ENCODE peak calls at places on chromosomes 2 and 18, in seven cellular contexts. Q is BE2C, V is heart left ventricle, K is fibroblast of lung, A is PC-9, W is body of pancreas, M is upper lobe of right lung. H is an unnamed sample.

GRCh38 chr18:59454909-59455727 is 96.1 kb upstream of the LMAN1 start:
- DNase-seq in V (no peak), K (no peak), A (no peak), M (no peak), Q (peak; percentile 57), W (no peak), H (no peak)

GRCh38 chr2:15940661-15941482 is 522 bp downstream of the MYCN start:
- DNase-seq in A (no peak), K (no peak), W (no peak), M (no peak), V (no peak), Q (peak; percentile 100), H (peak; percentile 31)

GRCh38 chr2:144707927-144708326 is 188.0 kb upstream of the ZEB2 start:
- DNase-seq in Q (no peak), K (peak; percentile 80), V (no peak), A (no peak), M (no peak), W (no peak), H (no peak)

GRCh38 chr2:112725545-112726457 is 5.0 kb downstream of the NT5DC4 start:
- DNase-seq in W (peak; percentile 13), Q (no peak), A (peak; percentile 80), V (no peak), K (no peak), M (no peak), H (no peak)

GRCh38 chr2:241926541-241927311 is 57.2 kb downstream of the RTP5 start:
- DNase-seq in Q (no peak), V (no peak), K (no peak), W (peak; percentile 75), M (no peak), A (no peak), H (no peak)

GRCh38 chr18:79942786-79943607 is 8.5 kb downstream of the SLC66A2 start:
- DNase-seq in Q (no peak), M (peak; percentile 57), A (no peak), K (no peak), W (no peak), V (no peak), H (peak; percentile 87)

GRCh38 chr18:34223893-34224422 is 755 bp downstream of the NOL4 start:
- DNase-seq in A (no peak), Q (no peak), M (no peak), V (no peak), K (no peak), W (no peak), H (no peak)

GRCh38 chr2:240624011-240624949 is 1.0 kb upstream of the GPR35 start:
- DNase-seq in W (peak; percentile 12), V (no peak), A (no peak), K (no peak), Q (peak; percentile 5), M (peak; percentile 63), H (peak; percentile 38)

GRCh38 chr2:19774788-19775156 is 127.0 kb downstream of the TTC32 start:
- DNase-seq in Q (no peak), M (no peak), V (no peak), W (no peak), A (no peak), K (no peak), H (no peak)

GRCh38 chr2:44107086-44107740 is 61.5 kb upstream of the PPM1B start:
- DNase-seq in W (no peak), M (no peak), K (no peak), Q (no peak), V (no peak), A (peak; percentile 8), H (no peak)

GRCh38 chr2:20411361-20411894 is 35.4 kb upstream of the RHOB start:
- DNase-seq in A (peak; percentile 68), M (peak; percentile 93), V (peak; percentile 86), W (peak; percentile 91), K (peak; percentile 65), Q (peak; percentile 83), H (peak; percentile 81)

GRCh38 chr18:70044626-70045025 is 97.0 kb upstream of the CD226 start:
- DNase-seq in V (no peak), M (no peak), Q (no peak), W (no peak), K (peak; percentile 99), A (peak; percentile 46), H (no peak)

GRCh38 chr2:61432990-61433389 is 37.9 kb downstream of the USP34 start:
- DNase-seq in Q (no peak), K (no peak), M (no peak), A (no peak), W (no peak), V (no peak), H (peak; percentile 89)

GRCh38 chr2:186347472-186347871 is 138.6 kb upstream of the ZC3H15 start:
- DNase-seq in K (peak; percentile 51), M (no peak), Q (peak; percentile 6), W (no peak), V (no peak), A (no peak), H (no peak)

GRCh38 chr2:200810252-200810650 is 1.5 kb upstream of the BZW1 start:
- DNase-seq in Q (no peak), K (peak; percentile 87), V (peak; percentile 23), W (peak; percentile 57), M (no peak), A (peak; percentile 82), H (peak; percentile 11)

GRCh38 chr2:168635065-168635577 is 167.3 kb upstream of the NOSTRIN start:
- DNase-seq in W (peak; percentile 33), M (no peak), Q (peak; percentile 71), A (no peak), V (peak; percentile 72), K (peak; percentile 33), H (peak; percentile 50)

GRCh38 chr18:76498064-76498463 is 3.0 kb upstream of the ZNF516 start:
- DNase-seq in M (no peak), Q (no peak), K (no peak), W (no peak), V (no peak), A (no peak), H (no peak)

GRCh38 chr2:151905963-151906632 is 77.9 kb upstream of the ARL5A start:
- DNase-seq in M (no peak), W (no peak), Q (no peak), A (no peak), K (no peak), V (no peak), H (no peak)

GRCh38 chr18:28905509-28905908 is 728.6 kb upstream of the CDH2 start:
- DNase-seq in A (no peak), Q (no peak), K (peak; percentile 86), W (no peak), V (no peak), M (no peak), H (no peak)

DNA sequence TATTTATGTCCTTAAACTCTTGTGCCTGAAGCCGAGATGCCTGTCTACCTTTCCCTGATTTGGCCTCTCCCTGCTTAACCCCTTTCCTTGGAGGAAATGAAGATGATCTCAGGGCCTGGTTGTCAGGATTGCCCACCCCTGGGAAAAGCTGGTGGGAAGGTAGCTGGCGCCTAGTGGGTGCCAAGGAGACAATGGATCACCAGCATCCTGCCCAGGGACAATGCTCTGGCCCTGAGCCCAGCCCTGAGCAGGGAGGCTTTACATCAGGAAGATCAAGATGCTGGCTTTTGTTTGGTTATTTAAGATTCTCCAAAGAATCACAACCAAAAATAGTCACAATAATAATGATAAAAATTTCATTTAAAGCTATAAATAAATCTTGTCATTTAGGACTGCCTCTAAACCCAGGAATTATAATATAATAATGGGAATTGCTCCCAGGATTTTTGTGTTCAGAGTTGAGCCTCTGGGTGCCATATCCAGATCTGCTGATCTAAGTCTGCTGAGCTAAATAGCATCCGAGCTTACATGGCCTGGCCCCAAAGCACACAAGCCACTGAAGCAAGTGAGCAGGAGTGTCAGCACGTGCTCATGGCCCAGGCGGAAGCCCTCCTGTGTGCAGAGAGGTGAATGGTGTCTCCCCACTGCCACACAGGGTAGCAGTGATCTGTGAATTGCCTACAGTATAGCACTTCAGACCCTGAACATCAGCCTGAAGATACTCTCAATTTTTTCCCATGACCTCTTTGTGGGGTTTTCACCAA is 57.8 kb upstream of the MAP3K20 start:
- DNase-seq in Q (no peak), W (no peak), M (no peak), A (no peak), V (no peak), K (no peak), H (no peak)
- H3K27me3 ChIP-seq in Q (no peaks in the 10 kb centered on the region), W (no peaks in the 10 kb centered on the region), M (no peaks in the 10 kb centered on the region), A (no peaks in the 10 kb centered on the region), V (no peaks in the 10 kb centered on the region), K (no peaks in the 10 kb centered on the region), H (no peaks in the 10 kb centered on the region)

GRCh38 chr18:71849407-71849806 is 694.7 kb downstream of the CBLN2 start:
- DNase-seq in M (no peak), K (no peak), W (no peak), A (no peak), Q (peak; percentile 8), V (no peak), H (no peak)
- H3K4me3 ChIP-seq in M (no peak overlapping the region), K (no peak overlapping the region), W (no peak overlapping the region), A (no peak overlapping the region), Q (no peak overlapping the region), V (no peak overlapping the region), H (no peak overlapping the region)

GRCh38 chr2:176136375-176137248 is 7.1 kb downstream of the HOXD8 start:
- DNase-seq in M (peak; percentile 62), K (no peak), V (no peak), A (no peak), W (no peak), Q (peak; percentile 48), H (no peak)

GRCh38 chr2:176139170-176139611 is 9.7 kb downstream of the HOXD8 start:
- DNase-seq in K (no peak), A (no peak), M (no peak), W (no peak), Q (no peak), V (no peak), H (no peak)

GRCh38 chr2:176138526-176139169 is 9.1 kb downstream of the HOXD8 start:
- DNase-seq in V (no peak), M (no peak), Q (no peak), W (no peak), A (no peak), K (no peak), H (no peak)

GRCh38 chr2:176137883-176138282 is 8.4 kb downstream of the HOXD8 start:
- DNase-seq in M (no peak), A (no peak), W (no peak), Q (no peak), K (no peak), V (no peak), H (no peak)

DNA sequence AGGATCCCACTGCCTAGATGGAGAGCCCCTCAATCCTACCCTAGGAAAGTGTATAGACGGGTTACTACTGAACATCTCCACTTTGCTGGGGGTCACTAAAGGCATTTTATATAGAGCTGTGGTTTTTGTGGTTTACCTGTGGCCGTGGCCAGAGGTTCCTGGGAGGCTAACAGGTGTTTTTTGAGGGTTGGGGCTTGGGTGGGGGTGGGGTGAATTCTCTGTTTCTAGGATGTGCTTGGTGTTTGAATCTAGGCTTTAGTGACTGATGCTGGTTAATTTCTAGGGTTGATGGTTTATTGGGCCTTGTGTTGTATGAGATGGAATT is 7.7 kb downstream of the HOXD8 start:
- DNase-seq in A (no peak), Q (no peak), K (no peak), W (no peak), V (no peak), M (no peak), H (no peak)
- H3K27me3 ChIP-seq in A (peaks cover 7% of the 10 kb centered on the region), Q (no peaks in the 10 kb centered on the region), K (peaks cover 77% of the 10 kb centered on the region), W (peaks cover 61% of the 10 kb centered on the region), V (peaks cover 82% of the 10 kb centered on the region), M (peaks cover 97% of the 10 kb centered on the region), H (peaks cover 6% of the 10 kb centered on the region)

DNA sequence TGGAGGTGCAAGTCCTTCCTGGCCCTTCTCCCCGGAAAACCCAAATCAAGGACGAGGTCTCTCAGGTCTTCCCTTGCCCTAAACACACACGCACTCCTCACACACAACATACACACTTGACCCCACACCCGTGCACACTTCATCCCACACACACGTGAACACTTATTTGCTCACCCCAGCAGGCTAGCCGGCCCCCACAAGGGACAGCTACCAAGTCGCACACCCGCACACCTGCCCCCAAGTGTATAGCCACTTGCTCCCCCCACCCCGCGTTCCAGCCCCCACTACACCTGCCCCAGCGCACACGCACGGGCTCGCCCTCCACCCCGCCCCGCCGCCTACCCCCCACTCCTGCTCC is 359 bp downstream of the TGFBRAP1 start:
- DNase-seq in Q (no peak), A (no peak), K (no peak), W (no peak), M (no peak), V (peak; percentile 26), H (no peak)
- H3K4me3 ChIP-seq in Q (peak overlapping the region; percentile 78), A (peak overlapping the region; percentile 92), K (peak overlapping the region; percentile 44), W (peak overlapping the region; percentile 23), M (peak overlapping the region; percentile 62), V (peak overlapping the region; percentile 93), H (peak overlapping the region; percentile 79)

H was measured in small intestine.